ENCODE peak calls at places on chromosomes 2 and 18, in eight cellular contexts. X, T, O, G, U, A, J and Q are unnamed samples.

GRCh38 chr2:137192366-137193315 is 427.3 kb downstream of the THSD7B start:
- DNase-seq in X (peak), T (no peak), O (no peak), G (peak), U (no peak), A (no peak), J (no peak), Q (no peak)

GRCh38 chr2:133232556-133232955 is 335.7 kb downstream of the NCKAP5 start:
- DNase-seq in X (no peak), T (no peak), O (no peak), G (no peak), U (no peak), A (no peak), J (no peak), Q (no peak)

GRCh38 chr2:208101716-208102631 is 22.4 kb downstream of the CRYGD start:
- DNase-seq in X (peak), T (peak), O (no peak), G (peak), U (peak), A (no peak), J (no peak), Q (no peak)

GRCh38 chr2:893311-893710 is 57.3 kb upstream of the SNTG2 start:
- DNase-seq in X (no peak), T (no peak), O (no peak), G (peak), U (no peak), A (no peak), J (peak), Q (no peak)

GRCh38 chr2:175180701-175181103 is 808 bp downstream of the ATP5MC3 start:
- DNase-seq in X (peak), T (peak), O (peak), G (peak), U (no peak), A (peak), J (no peak), Q (peak)

GRCh38 chr2:236092714-236093113 is 75.5 kb downstream of the GBX2 start:
- DNase-seq in X (no peak), T (no peak), O (no peak), G (no peak), U (no peak), A (no peak), J (no peak), Q (no peak)

GRCh38 chr2:57855207-57855606 is 191.4 kb upstream of the VRK2 start:
- DNase-seq in X (no peak), T (no peak), O (no peak), G (no peak), U (no peak), A (no peak), J (no peak), Q (no peak)

GRCh38 chr2:208228481-208228880 is 26.4 kb downstream of the IDH1 start:
- DNase-seq in X (no peak), T (no peak), O (no peak), G (no peak), U (no peak), A (no peak), J (no peak), Q (no peak)

GRCh38 chr2:241223211-241224067 is 35.0 kb downstream of the ANO7 start:
- DNase-seq in X (no peak), T (no peak), O (no peak), G (peak), U (no peak), A (no peak), J (no peak), Q (no peak)

GRCh38 chr18:829432-829831 is 17.4 kb upstream of the YES1 start:
- DNase-seq in X (no peak), T (no peak), O (no peak), G (no peak), U (no peak), A (no peak), J (no peak), Q (no peak)

GRCh38 chr2:127083819-127084503 is 23.0 kb downstream of the BIN1 start:
- DNase-seq in X (peak), T (peak), O (no peak), G (peak), U (no peak), A (no peak), J (no peak), Q (no peak)

GRCh38 chr2:29115797-29116781 is 874 bp downstream of the CLIP4 start:
- DNase-seq in X (peak), T (peak), O (peak), G (peak), U (peak), A (peak), J (no peak), Q (peak)

GRCh38 chr2:165208094-165208493 is 4.2 kb upstream of the SCN3A start:
- DNase-seq in X (no peak), T (no peak), O (no peak), G (no peak), U (no peak), A (no peak), J (no peak), Q (no peak)

GRCh38 chr2:189298038-189298437 is 118.5 kb upstream of the COL5A2 start:
- DNase-seq in X (no peak), T (no peak), O (no peak), G (no peak), U (no peak), A (no peak), J (no peak), Q (no peak)

GRCh38 chr2:99940963-99941362 is 201.4 kb downstream of the AFF3 start:
- DNase-seq in X (peak), T (peak), O (no peak), G (no peak), U (no peak), A (no peak), J (no peak), Q (no peak)

GRCh38 chr2:15223887-15224286 is 337.2 kb downstream of the NBAS start:
- DNase-seq in X (peak), T (peak), O (peak), G (peak), U (peak), A (no peak), J (no peak), Q (peak)

GRCh38 chr2:43269074-43269572 is 42.7 kb upstream of the ZFP36L2 start:
- DNase-seq in X (peak), T (peak), O (no peak), G (peak), U (peak), A (no peak), J (peak), Q (peak)

GRCh38 chr2:239272626-239273025 is 128.2 kb downstream of the HDAC4 start:
- DNase-seq in X (no peak), T (no peak), O (no peak), G (no peak), U (no peak), A (no peak), J (no peak), Q (no peak)

GRCh38 chr18:74496508-74497307 is 545 bp downstream of the CNDP2 start:
- DNase-seq in X (peak), T (peak), O (peak), G (peak), U (peak), A (peak), J (peak), Q (no peak)

GRCh38 chr2:3313845-3314375 is 63.7 kb downstream of the EIPR1 start:
- DNase-seq in X (peak), T (no peak), O (no peak), G (no peak), U (no peak), A (no peak), J (no peak), Q (no peak)

GRCh38 chr2:112768432-112768831 is 4.0 kb upstream of the CKAP2L start:
- DNase-seq in X (peak), T (no peak), O (no peak), G (peak), U (no peak), A (no peak), J (no peak), Q (no peak)

GRCh38 chr2:172647439-172647838 is 88.2 kb upstream of the RAPGEF4 start:
- DNase-seq in X (no peak), T (no peak), O (no peak), G (peak), U (no peak), A (no peak), J (no peak), Q (no peak)

GRCh38 chr2:9107168-9108025 is 99.2 kb upstream of the ASAP2 start:
- DNase-seq in X (peak), T (no peak), O (no peak), G (no peak), U (no peak), A (no peak), J (no peak), Q (no peak)

GRCh38 chr2:156601840-156602551 is 165.8 kb downstream of the GPD2 start:
- DNase-seq in X (no peak), T (no peak), O (no peak), G (no peak), U (no peak), A (no peak), J (no peak), Q (no peak)